ENCODE peak calls at places on chromosomes 1 and 21, in seven cellular contexts. Q is GM19239; P is stimulated activated CD8-positive, alpha-beta memory T cell treated with anti-CD3 and anti-CD28 coated beads, Interleukin-15, amount 100 ng/mL, for 1 hour; F is IMR-90; G is HL-60; L is fibroblast of pulmonary artery; R is occipital lobe. H is an unnamed sample.

GRCh38 chr1:167545349-167545748 is 8.2 kb downstream of the CREG1 start:
- DNase-seq in P (no peak), L (no peak), R (no peak), Q (no peak), F (no peak), G (no peak), H (no peak)

GRCh38 chr1:54995835-54996234 is 2.9 kb upstream of the BSND start:
- DNase-seq in L (no peak), Q (no peak), F (no peak), R (no peak), P (no peak), G (no peak), H (no peak)

GRCh38 chr1:21579788-21580187 is 70.6 kb downstream of the ALPL start:
- DNase-seq in P (no peak), G (no peak), L (no peak), Q (no peak), R (no peak), F (peak), H (no peak)

GRCh38 chr1:234062166-234062565 is 157.7 kb downstream of the SLC35F3 start:
- DNase-seq in P (no peak), R (no peak), G (no peak), L (no peak), Q (no peak), F (no peak), H (peak)

GRCh38 chr1:7375329-7375728 is 395.8 kb upstream of the VAMP3 start:
- DNase-seq in Q (no peak), R (no peak), P (no peak), F (no peak), G (no peak), L (no peak), H (peak)

GRCh38 chr21:45994738-45995685 is 13.4 kb downstream of the COL6A1 start:
- DNase-seq in L (no peak), R (no peak), G (no peak), F (no peak), Q (no peak), P (no peak), H (no peak)

GRCh38 chr21:46307625-46308024 is 16.0 kb downstream of the C21orf58 start:
- DNase-seq in L (no peak), P (no peak), Q (no peak), F (peak), G (no peak), R (no peak), H (no peak)

GRCh38 chr1:158011714-158012113 is 18.3 kb downstream of the KIRREL1 start:
- DNase-seq in G (no peak), Q (no peak), P (no peak), L (no peak), F (peak), R (no peak), H (no peak)

GRCh38 chr1:58592521-58593134 is 15.6 kb upstream of the TACSTD2 start:
- DNase-seq in P (no peak), R (no peak), Q (no peak), L (peak), G (no peak), F (peak), H (no peak)

GRCh38 chr1:36609241-36610027 is 126.7 kb upstream of the CSF3R start:
- DNase-seq in G (peak), F (peak), L (peak), Q (peak), P (no peak), R (peak), H (peak)

GRCh38 chr1:217274416-217274815 is 356.5 kb downstream of the GPATCH2 start:
- DNase-seq in L (peak), P (no peak), F (peak), G (no peak), R (no peak), Q (no peak), H (no peak)

GRCh38 chr1:109653286-109653685 is 2.6 kb upstream of the GSTM4 start:
- DNase-seq in R (no peak), Q (no peak), L (no peak), P (no peak), G (no peak), F (no peak), H (no peak)

GRCh38 chr1:5254975-5255374 is 600.6 kb downstream of the AJAP1 start:
- DNase-seq in L (no peak), F (no peak), Q (no peak), R (no peak), P (no peak), G (no peak), H (no peak)

GRCh38 chr1:237124856-237125462 is 83.0 kb downstream of the RYR2 start:
- DNase-seq in Q (peak), G (no peak), L (no peak), P (no peak), R (no peak), F (no peak), H (peak)

GRCh38 chr21:25370311-25370744 is 237.0 kb downstream of the MRPL39 start:
- DNase-seq in L (peak), P (no peak), R (no peak), Q (no peak), F (peak), G (no peak), H (no peak)

GRCh38 chr1:224498574-224499170 is 64.1 kb upstream of the WDR26 start:
- DNase-seq in R (no peak), F (peak), G (peak), L (peak), Q (no peak), P (no peak), H (peak)

GRCh38 chr1:11946647-11947046 is 12.1 kb downstream of the PLOD1 start:
- DNase-seq in F (no peak), Q (no peak), P (no peak), L (peak), R (no peak), G (no peak), H (no peak)

GRCh38 chr1:228155596-228156517 is 6.1 kb downstream of the GJC2 start:
- DNase-seq in Q (no peak), P (no peak), G (no peak), F (no peak), L (no peak), R (no peak), H (peak)

GRCh38 chr1:109091196-109092193 is 931 bp downstream of the TMEM167B start:
- DNase-seq in L (peak), P (no peak), Q (no peak), G (no peak), R (no peak), F (peak), H (no peak)

GRCh38 chr1:180343931-180344406 is 113.9 kb downstream of the LHX4 start:
- DNase-seq in G (peak), Q (no peak), F (peak), R (no peak), L (peak), P (no peak), H (peak)

GRCh38 chr1:51139474-51139873 is 37.4 kb downstream of the C1orf185 start:
- DNase-seq in L (peak), R (no peak), P (no peak), F (no peak), G (no peak), Q (no peak), H (no peak)

GRCh38 chr1:91059157-91059556 is 37.3 kb upstream of the ZNF644 start:
- DNase-seq in L (no peak), R (no peak), G (no peak), P (no peak), F (no peak), Q (no peak), H (no peak)

GRCh38 chr1:222643603-222643936 is 25.7 kb downstream of the MIA3 start:
- DNase-seq in P (no peak), L (no peak), G (no peak), R (no peak), F (no peak), Q (no peak), H (peak)

GRCh38 chr1:1677718-1678580 is 14.6 kb downstream of the SLC35E2B start:
- DNase-seq in P (no peak), Q (peak), G (no peak), R (no peak), L (no peak), F (no peak), H (no peak)

GRCh38 chr21:16455526-16455925 is 725.7 kb downstream of the USP25 start:
- DNase-seq in P (no peak), L (no peak), F (no peak), Q (no peak), R (no peak), G (no peak), H (no peak)

GRCh38 chr1:161910516-161911077 is 113.1 kb downstream of the OLFML2B start:
- DNase-seq in F (peak), L (peak), G (no peak), R (no peak), Q (no peak), P (no peak), H (no peak)